ENCODE peak calls at places on chromosomes 4 and X, in five cellular contexts. One of them, this sample, is unnamed.

GRCh38 chr4:54498661-54499111 is 159.1 kb upstream of the KIT start:
- DNase-seq in lung: no peak
- DNase-seq in hepatocyte: no peak
- DNase-seq in endodermal cell: no peak
- DNase-seq in uterus: no peak
- DNase-seq in this sample: no peak

GRCh38 chr4:89539797-89540711 is 232.5 kb upstream of the GPRIN3 start:
- DNase-seq in uterus: no peak
- DNase-seq in endodermal cell: no peak
- DNase-seq in hepatocyte: no peak
- DNase-seq in lung: no peak
- DNase-seq in this sample: no peak

GRCh38 chrX:130171446-130172126 is at the start of gene RAB33A:
- DNase-seq in endodermal cell: peak; percentile 75
- DNase-seq in lung: no peak
- DNase-seq in hepatocyte: peak; percentile 21
- DNase-seq in uterus: peak; percentile 29
- DNase-seq in this sample: no peak

GRCh38 chrX:19678941-19679340 is 163.6 kb upstream of the MAP3K15 start:
- DNase-seq in uterus: no peak
- DNase-seq in endodermal cell: no peak
- DNase-seq in hepatocyte: no peak
- DNase-seq in lung: no peak
- DNase-seq in this sample: no peak

GRCh38 chr4:11293866-11294265 is 134.8 kb downstream of the HS3ST1 start:
- DNase-seq in hepatocyte: peak; percentile 12
- DNase-seq in endodermal cell: no peak
- DNase-seq in lung: no peak
- DNase-seq in uterus: no peak
- DNase-seq in this sample: no peak

GRCh38 chrX:40300286-40300890 is 202.6 kb upstream of the BCOR start:
- DNase-seq in uterus: no peak
- DNase-seq in endodermal cell: no peak
- DNase-seq in lung: no peak
- DNase-seq in hepatocyte: no peak
- DNase-seq in this sample: no peak

GRCh38 chr4:72900952-72901351 is 168.6 kb downstream of the COX18 start:
- DNase-seq in uterus: peak; percentile 47
- DNase-seq in lung: no peak
- DNase-seq in endodermal cell: no peak
- DNase-seq in hepatocyte: no peak
- DNase-seq in this sample: no peak

GRCh38 chr4:37799941-37800554 is 26.4 kb upstream of the PGM2 start:
- DNase-seq in endodermal cell: no peak
- DNase-seq in lung: no peak
- DNase-seq in hepatocyte: no peak
- DNase-seq in uterus: no peak
- DNase-seq in this sample: no peak

GRCh38 chrX:101287402-101287801 is 3.7 kb downstream of the TAF7L start:
- DNase-seq in uterus: no peak
- DNase-seq in hepatocyte: peak; percentile 42
- DNase-seq in endodermal cell: no peak
- DNase-seq in lung: no peak
- DNase-seq in this sample: no peak

GRCh38 chr4:79024371-79024770 is 85.1 kb upstream of the PAQR3 start:
- DNase-seq in hepatocyte: no peak
- DNase-seq in lung: no peak
- DNase-seq in uterus: no peak
- DNase-seq in endodermal cell: no peak
- DNase-seq in this sample: no peak

GRCh38 chr4:26860157-26860921 is at the start of gene STIM2:
- DNase-seq in endodermal cell: peak; percentile 99
- DNase-seq in lung: peak; percentile 97
- DNase-seq in hepatocyte: peak; percentile 98
- DNase-seq in uterus: peak; percentile 98
- DNase-seq in this sample: peak; percentile 94
- TF ChIP-seq CTCF in endodermal cell: peak; percentile 59
- TF ChIP-seq CTCF in lung: peak; percentile 1
- TF ChIP-seq CTCF in hepatocyte: peak; percentile 33
- TF ChIP-seq CTCF in uterus: peak; percentile 63
- TF ChIP-seq CTCF in this sample: peak; percentile 31

DNA sequence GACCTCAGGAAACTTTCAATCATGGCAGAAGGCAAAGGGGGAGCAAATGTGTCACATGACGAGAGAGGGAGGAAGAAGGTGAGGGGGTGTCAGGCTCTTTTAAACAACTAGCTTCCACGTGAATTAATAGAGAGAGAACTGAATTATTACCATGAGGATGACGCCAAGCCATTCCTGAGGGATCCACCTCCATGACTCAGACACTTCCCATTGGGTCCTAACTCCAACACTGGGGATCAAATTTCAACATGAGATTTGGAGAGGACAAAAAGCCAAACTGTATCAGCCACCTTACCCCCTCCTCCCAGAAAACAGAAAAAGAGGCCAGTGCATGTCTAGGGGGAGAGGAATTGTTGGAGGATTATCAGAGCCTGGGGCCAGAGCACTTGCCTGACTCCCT is 40.4 kb upstream of the LAS1L start:
- DNase-seq in lung: no peak
- DNase-seq in endodermal cell: no peak
- DNase-seq in uterus: no peak
- DNase-seq in hepatocyte: no peak
- DNase-seq in this sample: no peak
- H3K9me3 ChIP-seq in lung: no peaks in the 10 kb centered on the region
- H3K9me3 ChIP-seq in endodermal cell: no peaks in the 10 kb centered on the region
- H3K9me3 ChIP-seq in uterus: no peaks in the 10 kb centered on the region
- H3K9me3 ChIP-seq in hepatocyte: no peaks in the 10 kb centered on the region
- H3K9me3 ChIP-seq in this sample: no peaks in the 10 kb centered on the region

GRCh38 chrX:34884693-34885277 is 57.8 kb upstream of the FAM47B start:
- DNase-seq in lung: no peak
- DNase-seq in hepatocyte: peak; percentile 49
- DNase-seq in uterus: no peak
- DNase-seq in endodermal cell: no peak
- DNase-seq in this sample: no peak

GRCh38 chrX:34879361-34879760 is 63.2 kb upstream of the FAM47B start:
- DNase-seq in endodermal cell: no peak
- DNase-seq in hepatocyte: no peak
- DNase-seq in uterus: no peak
- DNase-seq in lung: no peak
- DNase-seq in this sample: no peak

GRCh38 chrX:34880656-34881055 is 61.9 kb upstream of the FAM47B start:
- DNase-seq in hepatocyte: no peak
- DNase-seq in lung: no peak
- DNase-seq in uterus: no peak
- DNase-seq in endodermal cell: no peak
- DNase-seq in this sample: no peak

GRCh38 chrX:34879876-34880275 is 62.7 kb upstream of the FAM47B start:
- DNase-seq in hepatocyte: no peak
- DNase-seq in uterus: no peak
- DNase-seq in lung: no peak
- DNase-seq in endodermal cell: no peak
- DNase-seq in this sample: no peak

GRCh38 chrX:34881671-34882070 is 60.9 kb upstream of the FAM47B start:
- DNase-seq in hepatocyte: no peak
- DNase-seq in endodermal cell: no peak
- DNase-seq in lung: no peak
- DNase-seq in uterus: no peak
- DNase-seq in this sample: no peak
- H3K27ac ChIP-seq in hepatocyte: no peak overlapping the region
- H3K27ac ChIP-seq in endodermal cell: no peak overlapping the region
- H3K27ac ChIP-seq in lung: no peak overlapping the region
- H3K27ac ChIP-seq in uterus: no peak overlapping the region
- H3K27ac ChIP-seq in this sample: no peak overlapping the region

GRCh38 chr4:25842229-25842840 is 20.5 kb downstream of the SEL1L3 start:
- DNase-seq in endodermal cell: peak; percentile 75
- DNase-seq in lung: no peak
- DNase-seq in hepatocyte: no peak
- DNase-seq in uterus: no peak
- DNase-seq in this sample: no peak
- TF ChIP-seq CTCF in endodermal cell: peak; percentile 60
- TF ChIP-seq CTCF in lung: no peak
- TF ChIP-seq CTCF in hepatocyte: no peak
- TF ChIP-seq CTCF in uterus: no peak
- TF ChIP-seq CTCF in this sample: no peak

GRCh38 chrX:97846228-97846627 is 962.5 kb downstream of the RPA4 start:
- DNase-seq in uterus: no peak
- DNase-seq in lung: no peak
- DNase-seq in hepatocyte: no peak
- DNase-seq in endodermal cell: no peak
- DNase-seq in this sample: no peak

GRCh38 chrX:97845451-97845850 is 961.7 kb downstream of the RPA4 start:
- DNase-seq in hepatocyte: no peak
- DNase-seq in lung: no peak
- DNase-seq in uterus: no peak
- DNase-seq in endodermal cell: no peak
- DNase-seq in this sample: no peak

GRCh38 chrX:97844161-97844560 is 960.5 kb downstream of the RPA4 start:
- DNase-seq in endodermal cell: no peak
- DNase-seq in lung: no peak
- DNase-seq in uterus: no peak
- DNase-seq in hepatocyte: no peak
- DNase-seq in this sample: no peak

GRCh38 chrX:97843200-97843811 is 959.6 kb downstream of the RPA4 start:
- DNase-seq in hepatocyte: no peak
- DNase-seq in endodermal cell: no peak
- DNase-seq in lung: no peak
- DNase-seq in uterus: no peak
- DNase-seq in this sample: no peak

DNA sequence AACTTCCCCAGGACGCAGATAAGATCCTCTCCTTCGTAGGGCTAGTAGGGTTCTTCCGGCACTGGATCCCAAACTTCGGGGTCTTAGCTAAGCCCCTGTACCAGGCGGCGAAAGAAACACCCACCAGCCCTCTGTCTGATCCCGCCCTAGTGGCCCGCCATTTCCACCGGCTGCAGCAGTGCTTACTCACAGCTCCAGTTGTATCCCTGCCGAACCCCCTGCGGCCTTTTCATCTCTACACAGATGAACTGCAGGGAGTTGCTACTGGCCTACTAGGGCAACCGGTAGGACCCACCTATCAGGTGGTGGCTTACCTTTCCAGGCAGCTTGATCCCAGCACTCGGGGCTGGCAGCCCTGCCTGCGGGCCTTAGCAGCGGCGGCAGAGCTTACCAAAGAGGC is 961.2 kb downstream of the RPA4 start:
- DNase-seq in hepatocyte: no peak
- DNase-seq in endodermal cell: no peak
- DNase-seq in lung: no peak
- DNase-seq in uterus: no peak
- DNase-seq in this sample: no peak
- H3K9me3 ChIP-seq in hepatocyte: no peaks in the 10 kb centered on the region
- H3K9me3 ChIP-seq in endodermal cell: no peaks in the 10 kb centered on the region
- H3K9me3 ChIP-seq in lung: peaks cover 18% of the 10 kb centered on the region
- H3K9me3 ChIP-seq in uterus: no peaks in the 10 kb centered on the region
- H3K9me3 ChIP-seq in this sample: no peaks in the 10 kb centered on the region

GRCh38 chr4:2803624-2804448 is 11.0 kb downstream of the SH3BP2 start:
- DNase-seq in endodermal cell: no peak
- DNase-seq in uterus: no peak
- DNase-seq in hepatocyte: no peak
- DNase-seq in lung: no peak
- DNase-seq in this sample: peak; percentile 54

GRCh38 chr4:2805712-2806391 is 13.0 kb downstream of the SH3BP2 start:
- DNase-seq in lung: peak; percentile 84
- DNase-seq in uterus: no peak
- DNase-seq in hepatocyte: no peak
- DNase-seq in endodermal cell: no peak
- DNase-seq in this sample: peak; percentile 67

GRCh38 chr4:2806392-2807355 is 13.8 kb downstream of the SH3BP2 start:
- DNase-seq in uterus: peak; percentile 49
- DNase-seq in endodermal cell: no peak
- DNase-seq in lung: peak; percentile 76
- DNase-seq in hepatocyte: no peak
- DNase-seq in this sample: no peak

GRCh38 chr4:2804449-2804972 is 11.6 kb downstream of the SH3BP2 start:
- DNase-seq in hepatocyte: no peak
- DNase-seq in lung: no peak
- DNase-seq in endodermal cell: no peak
- DNase-seq in uterus: no peak
- DNase-seq in this sample: no peak

DNA sequence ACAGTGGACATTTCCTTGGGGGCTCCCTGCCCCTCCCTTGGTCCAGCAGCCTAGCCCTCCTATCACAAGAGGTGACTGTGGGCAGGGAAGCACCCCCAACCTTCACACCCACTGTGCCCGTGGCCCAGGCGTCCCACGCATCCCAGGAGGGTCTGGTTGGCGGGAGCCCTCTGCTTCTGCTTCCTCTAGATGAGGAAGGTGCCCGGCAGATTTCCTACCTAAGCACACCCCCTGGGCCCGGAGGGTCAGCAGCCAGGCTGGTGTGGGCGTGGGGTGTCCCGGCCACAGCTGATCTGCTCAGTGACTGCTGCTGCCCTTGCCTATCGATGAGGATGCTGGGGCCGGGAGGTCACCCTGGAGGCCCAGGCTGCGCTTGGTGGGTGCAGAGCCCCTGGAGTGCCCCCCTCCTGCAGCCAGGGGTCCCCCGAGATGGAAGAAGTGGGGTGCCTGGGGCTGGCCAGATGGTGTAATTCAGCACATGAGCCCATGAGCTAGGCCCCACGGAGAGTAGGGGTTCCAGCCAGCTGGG is 12.2 kb downstream of the SH3BP2 start:
- DNase-seq in uterus: no peak
- DNase-seq in endodermal cell: no peak
- DNase-seq in hepatocyte: no peak
- DNase-seq in lung: no peak
- DNase-seq in this sample: no peak
- H3K27ac ChIP-seq in uterus: peak overlapping the region; percentile 30
- H3K27ac ChIP-seq in endodermal cell: no peak overlapping the region
- H3K27ac ChIP-seq in hepatocyte: no peak overlapping the region
- H3K27ac ChIP-seq in lung: peak overlapping the region; percentile 94
- H3K27ac ChIP-seq in this sample: no peak overlapping the region

GRCh38 chr4:95637047-95637600 is 88.4 kb upstream of the UNC5C start:
- DNase-seq in uterus: no peak
- DNase-seq in endodermal cell: no peak
- DNase-seq in hepatocyte: peak; percentile 38
- DNase-seq in lung: no peak
- DNase-seq in this sample: no peak
- TF ChIP-seq CTCF in uterus: no peak
- TF ChIP-seq CTCF in endodermal cell: peak; percentile 71
- TF ChIP-seq CTCF in hepatocyte: peak; percentile 33
- TF ChIP-seq CTCF in lung: no peak
- TF ChIP-seq CTCF in this sample: peak; percentile 10

GRCh38 chrX:7120578-7121219 is 26.8 kb upstream of the STS start:
- DNase-seq in uterus: no peak
- DNase-seq in endodermal cell: no peak
- DNase-seq in lung: no peak
- DNase-seq in hepatocyte: peak; percentile 23
- DNase-seq in this sample: no peak
- H3K9me3 ChIP-seq in uterus: peaks cover 6% of the 10 kb centered on the region
- H3K9me3 ChIP-seq in endodermal cell: no peaks in the 10 kb centered on the region
- H3K9me3 ChIP-seq in lung: peaks cover 2% of the 10 kb centered on the region
- H3K9me3 ChIP-seq in hepatocyte: no peaks in the 10 kb centered on the region
- H3K9me3 ChIP-seq in this sample: no peaks in the 10 kb centered on the region

DNA sequence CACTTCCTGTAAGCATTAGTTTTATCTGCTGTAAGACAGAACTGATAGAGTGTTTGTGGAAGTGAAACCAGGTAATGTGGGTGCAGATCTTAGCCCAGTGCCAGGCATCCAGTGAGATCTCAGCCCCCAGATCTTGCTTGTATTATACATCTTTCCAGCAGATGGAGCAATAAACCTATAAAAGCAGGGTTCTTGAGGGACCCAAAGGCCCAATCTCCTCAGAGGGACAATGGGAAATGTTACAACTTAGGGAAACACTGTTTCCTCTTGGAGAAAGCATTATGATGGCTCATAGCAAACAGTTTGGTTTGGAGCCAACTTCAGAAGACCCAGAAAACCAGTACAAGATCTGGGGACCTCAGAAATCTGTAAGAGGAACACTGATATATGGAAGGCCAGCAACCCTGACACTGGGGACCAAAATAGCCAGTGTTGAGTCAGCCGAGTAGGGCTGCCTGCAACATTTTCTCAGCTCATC is 206.3 kb downstream of the SLC7A11 start:
- DNase-seq in lung: no peak
- DNase-seq in endodermal cell: peak; percentile 64
- DNase-seq in hepatocyte: peak; percentile 67
- DNase-seq in uterus: no peak
- DNase-seq in this sample: no peak
- H3K27ac ChIP-seq in lung: no peak overlapping the region
- H3K27ac ChIP-seq in endodermal cell: no peak overlapping the region
- H3K27ac ChIP-seq in hepatocyte: no peak overlapping the region
- H3K27ac ChIP-seq in uterus: no peak overlapping the region
- H3K27ac ChIP-seq in this sample: no peak overlapping the region

This sample was measured in tibial artery.